ENCODE peak calls at places on chromosomes 5 and 9, in ten cellular contexts. W is body of pancreas, A is neural crest cell, V is AG04450, Z is GM20000, S is choroid plexus epithelial cell, C is neural progenitor cell, U is cardiac muscle cell, N is vagina, D is right atrium auricular region. T is an unnamed sample.

GRCh38 chr9:136568288-136569081 is 22.6 kb upstream of the NOTCH1 start:
- DNase-seq in C (no peak), S (no peak), V (no peak), A (no peak), U (no peak), W (no peak), D (no peak), N (no peak), Z (no peak), T (no peak)

GRCh38 chr5:82312373-82312856 is 34.3 kb upstream of the RPS23 start:
- DNase-seq in Z (peak; percentile 19), V (peak; percentile 69), D (peak; percentile 78), N (no peak), C (peak; percentile 83), W (peak; percentile 25), S (peak; percentile 93), A (peak; percentile 73), U (peak; percentile 87), T (peak; percentile 72)

GRCh38 chr9:33638516-33638915 is 114.5 kb downstream of the ANKRD18B start:
- DNase-seq in W (no peak), D (no peak), S (no peak), Z (no peak), N (no peak), U (no peak), C (no peak), A (no peak), V (no peak), T (no peak)

GRCh38 chr9:136016882-136017812 is 56.0 kb upstream of the UBAC1 start:
- DNase-seq in U (no peak), A (no peak), N (no peak), W (peak; percentile 10), S (no peak), C (no peak), D (no peak), Z (no peak), V (no peak), T (no peak)

GRCh38 chr5:73947876-73948275 is 321.9 kb downstream of the ARHGEF28 start:
- DNase-seq in N (no peak), Z (no peak), D (no peak), A (no peak), V (no peak), S (no peak), U (no peak), C (no peak), W (no peak), T (no peak)

GRCh38 chr5:173794901-173795416 is 93.2 kb upstream of the CPEB4 start:
- DNase-seq in D (no peak), V (no peak), Z (no peak), N (no peak), U (no peak), S (no peak), A (no peak), C (no peak), W (no peak), T (no peak)

GRCh38 chr9:75051285-75051684 is 23.2 kb upstream of the CARNMT1 start:
- DNase-seq in W (no peak), S (no peak), V (no peak), A (no peak), C (no peak), D (no peak), N (no peak), U (no peak), Z (no peak), T (no peak)

GRCh38 chr5:126422994-126423788 is at the start of gene GRAMD2B:
- DNase-seq in C (peak; percentile 88), S (peak; percentile 95), V (peak; percentile 47), W (peak; percentile 83), N (no peak), U (peak; percentile 93), D (peak; percentile 89), Z (peak; percentile 83), A (peak; percentile 61), T (peak; percentile 81)

GRCh38 chr5:14440598-14441401 is 140.8 kb upstream of the OTULINL start:
- DNase-seq in A (peak; percentile 27), V (peak; percentile 89), N (no peak), D (peak; percentile 77), Z (no peak), W (peak; percentile 62), S (peak; percentile 97), C (peak; percentile 87), U (no peak), T (peak; percentile 99)

GRCh38 chr5:124411089-124411488 is 335.4 kb downstream of the ZNF608 start:
- DNase-seq in W (no peak), D (no peak), N (no peak), U (no peak), C (no peak), S (peak; percentile 75), A (no peak), V (no peak), Z (no peak), T (no peak)

GRCh38 chr5:131008329-131008728 is 156.7 kb downstream of the HINT1 start:
- DNase-seq in V (no peak), D (no peak), A (no peak), U (no peak), C (no peak), Z (no peak), W (no peak), N (no peak), S (no peak), T (no peak)

GRCh38 chr5:131000289-131000688 is 164.8 kb downstream of the HINT1 start:
- DNase-seq in S (no peak), U (no peak), C (no peak), A (no peak), N (no peak), W (no peak), Z (no peak), V (no peak), D (no peak), T (no peak)

GRCh38 chr5:131001507-131001906 is 163.5 kb downstream of the HINT1 start:
- DNase-seq in W (no peak), D (no peak), V (no peak), S (no peak), C (no peak), N (no peak), A (no peak), Z (no peak), U (no peak), T (no peak)

GRCh38 chr5:131005963-131006684 is 158.9 kb downstream of the HINT1 start:
- DNase-seq in N (no peak), C (peak; percentile 33), D (no peak), S (peak; percentile 2), A (no peak), U (peak; percentile 5), Z (no peak), W (no peak), V (no peak), T (no peak)
- TF ChIP-seq CTCF in N (no peak), C (peak; percentile 49), D (no peak), S (no peak), A (peak; percentile 45), U (no peak), Z (no peak), W (peak; percentile 28), V (no peak), T (peak; percentile 22)

GRCh38 chr5:144711172-144711571 is 540.5 kb downstream of the KCTD16 start:
- DNase-seq in C (no peak), D (no peak), W (no peak), V (no peak), A (no peak), S (no peak), U (no peak), Z (no peak), N (no peak), T (no peak)

GRCh38 chr5:144712090-144712489 is 541.4 kb downstream of the KCTD16 start:
- DNase-seq in D (no peak), V (no peak), Z (no peak), N (no peak), S (no peak), C (no peak), A (no peak), U (no peak), W (no peak), T (no peak)

GRCh38 chr5:144710620-144711019 is 539.9 kb downstream of the KCTD16 start:
- DNase-seq in A (no peak), U (no peak), V (no peak), C (no peak), D (no peak), W (no peak), N (no peak), Z (no peak), S (no peak), T (no peak)
- TF ChIP-seq CTCF in A (no peak), U (no peak), V (no peak), C (no peak), D (no peak), W (no peak), N (no peak), Z (no peak), S (no peak), T (no peak)

DNA sequence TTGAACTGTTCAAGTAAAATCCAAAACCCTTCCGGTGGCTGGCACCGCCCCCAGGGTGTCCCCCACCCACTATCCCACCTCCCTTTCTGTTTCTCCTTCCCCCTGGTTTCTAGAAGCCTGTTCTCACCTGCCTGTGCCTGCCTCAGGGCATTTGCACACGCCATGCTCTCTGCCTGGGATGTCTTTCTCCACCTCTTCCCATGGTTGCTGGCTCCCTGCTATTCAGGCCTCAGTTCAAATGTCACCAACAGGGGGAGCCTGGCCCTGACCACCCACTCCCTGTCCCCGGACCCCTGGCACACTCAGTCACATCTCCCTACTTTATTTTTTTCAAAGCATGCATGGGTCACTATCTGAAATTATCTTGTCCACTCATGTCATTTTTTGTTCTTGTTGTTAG is 39.9 kb upstream of the EEIG1 start:
- DNase-seq in N (no peak), W (no peak), D (no peak), Z (peak; percentile 4), S (no peak), V (no peak), U (no peak), A (no peak), C (no peak), T (no peak)
- TF ChIP-seq CTCF in N (no peak), W (no peak), D (no peak), Z (peak; percentile 13), S (peak; percentile 31), V (peak; percentile 20), U (peak; percentile 13), A (peak; percentile 41), C (peak; percentile 42), T (peak; percentile 16)

DNA sequence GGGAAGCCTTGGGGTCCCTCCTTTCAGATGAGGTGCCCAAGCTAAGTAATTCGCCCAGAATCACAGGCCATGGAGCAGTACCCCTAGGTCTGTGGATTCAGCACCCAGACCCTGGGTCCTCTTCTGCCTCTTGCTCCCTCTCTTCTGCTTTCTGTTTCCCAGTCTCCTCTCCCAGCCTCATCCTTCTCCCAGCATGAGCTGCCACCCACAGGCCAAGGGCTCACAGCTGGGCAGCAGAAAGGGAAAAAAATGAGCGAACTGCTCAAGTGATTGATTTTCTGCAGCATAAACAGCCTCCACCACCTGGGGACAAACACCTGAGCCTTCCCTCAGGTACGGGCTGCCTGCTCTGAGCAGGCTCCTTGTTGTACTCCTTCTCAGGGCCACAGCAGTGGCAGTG is 113.9 kb upstream of the SAP30L start:
- DNase-seq in D (no peak), S (no peak), A (no peak), W (no peak), C (no peak), V (no peak), U (no peak), N (no peak), Z (no peak), T (no peak)
- TF ChIP-seq CTCF in D (no peak), S (peak; percentile 3), A (no peak), W (peak; percentile 13), C (no peak), V (no peak), U (no peak), N (no peak), Z (no peak), T (no peak)